ENCODE peak calls at places on chromosomes 12 and 14, in four cellular contexts. S, T, M and W are unnamed samples.

GRCh38 chr12:23898121-23898520 is 51.3 kb downstream of the SOX5 start:
- DNase-seq in T (no peak), S (no peak), M (no peak), W (no peak)

GRCh38 chr12:114313910-114314309 is 92.0 kb downstream of the TBX5 start:
- DNase-seq in S (no peak), M (no peak), T (no peak), W (no peak)

GRCh38 chr12:110670161-110670701 is 18.7 kb downstream of the HVCN1 start:
- DNase-seq in T (no peak), M (peak), S (no peak), W (no peak)

GRCh38 chr14:86838363-86838762 is 1154.6 kb downstream of the GALC start:
- DNase-seq in T (no peak), M (no peak), S (no peak), W (no peak)

GRCh38 chr12:65695077-65695865 is 129.0 kb upstream of the HMGA2 start:
- DNase-seq in M (no peak), S (no peak), T (no peak), W (peak)

GRCh38 chr12:123142948-123143752 is 7.7 kb downstream of the PITPNM2 start:
- DNase-seq in M (no peak), T (peak), S (no peak), W (peak)

GRCh38 chr12:51886021-51886710 is 1.7 kb upstream of the ANKRD33 start:
- DNase-seq in M (no peak), S (no peak), T (peak), W (peak)

GRCh38 chr12:62760779-62761178 is 174.2 kb downstream of the PPM1H start:
- DNase-seq in S (no peak), T (peak), M (no peak), W (peak)

GRCh38 chr12:10661338-10661737 is 12.5 kb downstream of the STYK1 start:
- DNase-seq in T (no peak), S (no peak), M (no peak), W (no peak)

GRCh38 chr14:30519961-30520360 is 39.0 kb upstream of the G2E3 start:
- DNase-seq in M (no peak), T (no peak), S (no peak), W (no peak)

GRCh38 chr14:100587248-100587762 is at the start of gene BEGAIN:
- DNase-seq in M (no peak), T (no peak), S (peak), W (no peak)

GRCh38 chr14:100586520-100587247 is 533 bp downstream of the BEGAIN start:
- DNase-seq in T (peak), S (peak), M (no peak), W (no peak)

GRCh38 chr14:100589071-100589759 is 2.0 kb upstream of the BEGAIN start:
- DNase-seq in M (no peak), S (peak), T (no peak), W (no peak)

GRCh38 chr14:100588671-100589070 is 1.5 kb upstream of the BEGAIN start:
- DNase-seq in S (peak), M (no peak), T (no peak), W (no peak)

DNA sequence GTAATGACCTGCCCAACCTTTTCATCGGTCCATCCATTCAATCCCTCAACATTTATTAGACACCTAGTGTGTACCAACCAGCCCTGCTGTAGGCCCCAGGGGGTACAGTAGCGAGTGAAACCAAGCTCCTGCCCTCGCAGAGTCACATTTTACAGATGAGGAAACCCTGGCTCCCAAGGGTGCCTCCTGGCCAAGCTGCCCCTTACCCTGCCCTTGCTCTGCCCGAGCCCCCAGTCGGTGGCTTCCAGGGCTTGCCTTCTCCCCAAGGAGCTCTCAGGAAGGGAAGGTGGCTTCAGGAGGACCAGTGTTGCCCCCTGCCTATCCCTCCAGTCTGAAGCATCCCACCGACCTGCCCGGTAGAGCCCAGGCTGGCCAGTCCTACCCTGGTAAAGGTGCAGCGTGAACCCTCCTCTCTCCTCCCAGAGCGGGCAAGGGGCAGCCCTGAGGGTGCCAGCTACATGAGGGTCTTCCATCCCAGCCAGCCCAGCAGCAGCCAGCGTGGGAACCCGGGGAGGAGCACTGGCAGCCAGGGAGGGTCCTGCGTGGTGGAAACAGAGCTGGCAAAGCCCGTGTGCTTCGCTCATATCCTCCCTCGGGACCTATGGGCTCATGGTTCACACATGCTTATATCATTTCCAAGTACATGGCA is 670 bp upstream of the BEGAIN start:
- DNase-seq in T (no peak), M (no peak), S (peak), W (no peak)
- TF ChIP-seq CREM in T (no peak), M (no peak), S (no peak), W (no peak)

DNA sequence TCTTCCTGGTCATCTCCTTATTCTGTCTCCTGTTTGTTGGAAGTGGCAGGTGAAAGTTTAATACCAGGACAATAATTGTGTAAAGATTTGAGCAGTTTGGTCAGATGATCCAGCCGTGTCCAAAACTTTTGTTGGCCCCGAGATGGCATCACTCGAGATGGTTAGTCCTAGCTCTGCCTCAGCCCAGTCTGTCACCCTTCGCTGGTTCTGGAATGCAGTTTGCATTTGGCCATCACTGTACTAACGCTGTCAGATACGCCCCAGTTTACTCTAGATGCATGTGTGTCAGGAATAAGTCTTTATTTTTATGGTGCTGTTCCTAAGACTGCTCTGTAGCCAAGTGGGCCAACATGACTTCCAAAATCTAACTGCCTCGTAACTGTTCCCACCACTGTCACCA is 79.6 kb downstream of the MOK start:
- DNase-seq in S (no peak), T (no peak), M (no peak), W (no peak)
- TF ChIP-seq CBFB in S (no peak), T (no peak), M (no peak), W (no peak)

DNA sequence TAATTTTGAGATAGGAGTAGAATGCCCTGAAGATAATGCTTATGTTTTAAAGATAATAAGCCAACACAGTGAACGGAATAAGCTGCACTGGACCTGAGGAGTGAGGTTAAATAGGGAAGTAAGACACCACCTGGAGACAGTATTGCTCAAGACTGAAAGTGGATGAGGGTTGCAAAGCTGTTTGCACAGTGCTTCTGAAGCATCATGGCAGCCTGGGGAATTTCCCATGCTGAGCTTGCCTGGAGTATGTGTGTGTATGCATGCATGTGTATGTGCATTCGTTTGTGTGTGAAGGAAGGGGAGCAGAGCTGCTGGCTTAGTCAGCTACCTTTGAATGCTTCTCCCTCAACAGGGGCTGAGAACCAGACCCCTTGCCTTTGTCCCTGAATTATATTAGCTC is 35.8 kb downstream of the BHLHE41 start:
- DNase-seq in T (no peak), M (peak), S (no peak), W (no peak)
- TF ChIP-seq CREM in T (no peak), M (no peak), S (no peak), W (no peak)

GRCh38 chr12:16387919-16388318 is 40.5 kb downstream of the MGST1 start:
- DNase-seq in S (no peak), M (no peak), T (no peak), W (no peak)

GRCh38 chr12:16385779-16386646 is 38.6 kb downstream of the MGST1 start:
- DNase-seq in S (peak), T (peak), M (peak), W (peak)

GRCh38 chr12:16393126-16393525 is 45.7 kb downstream of the MGST1 start:
- DNase-seq in S (no peak), T (no peak), M (no peak), W (no peak)

GRCh38 chr12:16384732-16385131 is 37.3 kb downstream of the MGST1 start:
- DNase-seq in S (no peak), T (no peak), M (no peak), W (no peak)

GRCh38 chr12:16389594-16389993 is 42.1 kb downstream of the MGST1 start:
- DNase-seq in M (no peak), T (no peak), S (no peak), W (no peak)
- TF ChIP-seq CBFB in M (no peak), T (no peak), S (no peak), W (no peak)

GRCh38 chr12:15050664-15051063 is 77.8 kb downstream of the PDE6H start:
- DNase-seq in M (no peak), S (no peak), T (no peak), W (no peak)
- TF ChIP-seq CREM in M (no peak), S (no peak), T (no peak), W (no peak)